ENCODE peak calls at places on chromosomes 5 and 9, in six cellular contexts. X, O, D, C, W and M are unnamed samples.

GRCh38 chr9:78962186-78962585 is 609.6 kb upstream of the TLE4 start:
- DNase-seq in X (no peak), O (no peak), D (no peak), C (no peak), W (no peak), M (no peak)

GRCh38 chr5:44048268-44048984 is 340.8 kb downstream of the FGF10 start:
- DNase-seq in X (no peak), O (no peak), D (no peak), C (no peak), W (no peak), M (no peak)

GRCh38 chr9:684950-685340 is 156.6 kb upstream of the DMRT1 start:
- DNase-seq in X (no peak), O (peak; percentile 85), D (peak; percentile 59), C (peak; percentile 59), W (no peak), M (no peak)

GRCh38 chr9:102841376-102841775 is 153.8 kb upstream of the CYLC2 start:
- DNase-seq in X (no peak), O (no peak), D (no peak), C (peak; percentile 2), W (no peak), M (no peak)

GRCh38 chr9:79571309-79572031 is at the start of gene TLE4:
- DNase-seq in X (peak; percentile 100), O (peak; percentile 100), D (peak; percentile 100), C (peak; percentile 96), W (peak; percentile 100), M (peak; percentile 100)

GRCh38 chr5:126285307-126285706 is 137.9 kb upstream of the GRAMD2B start:
- DNase-seq in X (no peak), O (no peak), D (no peak), C (no peak), W (no peak), M (no peak)

GRCh38 chr5:56900858-56901578 is 8.4 kb upstream of the SETD9 start:
- DNase-seq in X (no peak), O (peak; percentile 64), D (peak; percentile 62), C (peak; percentile 56), W (no peak), M (no peak)

GRCh38 chr5:175731756-175732465 is 74.0 kb downstream of the HRH2 start:
- DNase-seq in X (no peak), O (no peak), D (no peak), C (no peak), W (peak; percentile 11), M (no peak)

GRCh38 chr9:112041199-112041535 is 133.9 kb downstream of the SUSD1 start:
- DNase-seq in X (no peak), O (no peak), D (no peak), C (no peak), W (no peak), M (no peak)

GRCh38 chr9:18077941-18078678 is 395.8 kb upstream of the ADAMTSL1 start:
- DNase-seq in X (no peak), O (peak; percentile 2), D (no peak), C (no peak), W (no peak), M (no peak)

GRCh38 chr9:17611342-17611741 is 32.5 kb downstream of the SH3GL2 start:
- DNase-seq in X (no peak), O (no peak), D (no peak), C (no peak), W (no peak), M (no peak)

GRCh38 chr5:149799119-149799623 is 69.1 kb downstream of the PPARGC1B start:
- DNase-seq in X (peak; percentile 81), O (peak; percentile 92), D (peak; percentile 79), C (peak; percentile 21), W (no peak), M (no peak)

GRCh38 chr9:137432687-137433348 is 8.3 kb downstream of the ENTPD8 start:
- DNase-seq in X (peak; percentile 22), O (no peak), D (no peak), C (no peak), W (no peak), M (no peak)

GRCh38 chr5:125189451-125190051 is 443.1 kb upstream of the ZNF608 start:
- DNase-seq in X (no peak), O (peak; percentile 66), D (peak; percentile 37), C (no peak), W (no peak), M (no peak)

GRCh38 chr5:177440211-177440989 is 6.2 kb upstream of the PRR7 start:
- DNase-seq in X (no peak), O (no peak), D (no peak), C (no peak), W (no peak), M (no peak)

GRCh38 chr5:179191506-179192184 is 131.5 kb downstream of the ZNF354C start:
- DNase-seq in X (peak; percentile 18), O (no peak), D (no peak), C (no peak), W (no peak), M (no peak)

GRCh38 chr5:115184780-115185179 is 15.1 kb upstream of the TRIM36 start:
- DNase-seq in X (no peak), O (peak; percentile 46), D (no peak), C (no peak), W (no peak), M (no peak)

GRCh38 chr5:78243639-78244038 is 50.9 kb downstream of the AP3B1 start:
- DNase-seq in X (no peak), O (peak; percentile 54), D (peak; percentile 83), C (no peak), W (no peak), M (no peak)

GRCh38 chr5:135811007-135811406 is 23.5 kb upstream of the SLC25A48 start:
- DNase-seq in X (no peak), O (no peak), D (no peak), C (no peak), W (no peak), M (no peak)

GRCh38 chr5:84437673-84438315 is 53.1 kb upstream of the EDIL3 start:
- DNase-seq in X (no peak), O (peak; percentile 83), D (peak; percentile 73), C (no peak), W (no peak), M (no peak)

GRCh38 chr5:34539183-34539582 is 116.9 kb upstream of the RAI14 start:
- DNase-seq in X (no peak), O (no peak), D (no peak), C (no peak), W (no peak), M (no peak)

GRCh38 chr5:97534166-97534565 is 351.1 kb upstream of the RIOK2 start:
- DNase-seq in X (no peak), O (peak; percentile 97), D (peak; percentile 95), C (peak; percentile 42), W (no peak), M (peak; percentile 62)

GRCh38 chr9:137221477-137222111 is 446 bp downstream of the RNF208 start:
- DNase-seq in X (no peak), O (no peak), D (no peak), C (no peak), W (no peak), M (no peak)

GRCh38 chr5:141826674-141827073 is 51.5 kb downstream of the PCDH1 start:
- DNase-seq in X (peak; percentile 63), O (no peak), D (no peak), C (no peak), W (peak; percentile 61), M (no peak)

DNA sequence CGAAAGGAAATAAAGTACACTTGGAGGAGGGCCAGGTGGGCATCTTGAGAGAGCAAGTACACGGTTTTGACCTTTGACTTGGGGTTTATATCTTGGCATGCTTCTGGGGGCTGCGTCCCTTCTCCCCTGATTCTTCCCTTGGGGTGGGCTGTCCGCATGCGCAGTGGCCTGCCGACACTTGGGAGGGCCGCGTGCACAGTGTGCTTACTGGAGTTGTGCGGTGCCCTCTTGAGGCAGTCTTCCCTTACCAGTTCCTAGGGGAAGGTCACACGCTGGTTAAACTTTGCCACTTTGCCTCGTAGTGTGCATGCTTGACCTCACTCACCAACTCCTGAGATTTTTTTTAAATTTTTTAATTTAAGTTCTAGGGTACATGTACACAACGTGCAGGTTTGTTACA is 4.3 kb upstream of the CLPTM1L start:
- DNase-seq in X (no peak), O (no peak), D (no peak), C (no peak), W (no peak), M (no peak)
- TF ChIP-seq CTCF in X (no peak), O (no peak), D (no peak), C (peak; percentile 47), W (no peak), M (peak; percentile 52)

GRCh38 chr9:38334234-38334633 is 58.3 kb upstream of the ALDH1B1 start:
- DNase-seq in X (no peak), O (peak; percentile 11), D (no peak), C (peak; percentile 31), W (no peak), M (no peak)

GRCh38 chr9:38335686-38336085 is 56.8 kb upstream of the ALDH1B1 start:
- DNase-seq in X (no peak), O (no peak), D (no peak), C (no peak), W (no peak), M (no peak)

GRCh38 chr9:38337095-38337494 is 55.4 kb upstream of the ALDH1B1 start:
- DNase-seq in X (no peak), O (no peak), D (peak; percentile 12), C (no peak), W (no peak), M (no peak)

GRCh38 chr9:38337706-38338264 is 54.7 kb upstream of the ALDH1B1 start:
- DNase-seq in X (no peak), O (no peak), D (no peak), C (no peak), W (no peak), M (no peak)

GRCh38 chr9:38336341-38336740 is 56.2 kb upstream of the ALDH1B1 start:
- DNase-seq in X (no peak), O (no peak), D (no peak), C (no peak), W (no peak), M (no peak)
- TF ChIP-seq CTCF in X (no peak), O (no peak), D (no peak), C (no peak), W (no peak), M (no peak)

DNA sequence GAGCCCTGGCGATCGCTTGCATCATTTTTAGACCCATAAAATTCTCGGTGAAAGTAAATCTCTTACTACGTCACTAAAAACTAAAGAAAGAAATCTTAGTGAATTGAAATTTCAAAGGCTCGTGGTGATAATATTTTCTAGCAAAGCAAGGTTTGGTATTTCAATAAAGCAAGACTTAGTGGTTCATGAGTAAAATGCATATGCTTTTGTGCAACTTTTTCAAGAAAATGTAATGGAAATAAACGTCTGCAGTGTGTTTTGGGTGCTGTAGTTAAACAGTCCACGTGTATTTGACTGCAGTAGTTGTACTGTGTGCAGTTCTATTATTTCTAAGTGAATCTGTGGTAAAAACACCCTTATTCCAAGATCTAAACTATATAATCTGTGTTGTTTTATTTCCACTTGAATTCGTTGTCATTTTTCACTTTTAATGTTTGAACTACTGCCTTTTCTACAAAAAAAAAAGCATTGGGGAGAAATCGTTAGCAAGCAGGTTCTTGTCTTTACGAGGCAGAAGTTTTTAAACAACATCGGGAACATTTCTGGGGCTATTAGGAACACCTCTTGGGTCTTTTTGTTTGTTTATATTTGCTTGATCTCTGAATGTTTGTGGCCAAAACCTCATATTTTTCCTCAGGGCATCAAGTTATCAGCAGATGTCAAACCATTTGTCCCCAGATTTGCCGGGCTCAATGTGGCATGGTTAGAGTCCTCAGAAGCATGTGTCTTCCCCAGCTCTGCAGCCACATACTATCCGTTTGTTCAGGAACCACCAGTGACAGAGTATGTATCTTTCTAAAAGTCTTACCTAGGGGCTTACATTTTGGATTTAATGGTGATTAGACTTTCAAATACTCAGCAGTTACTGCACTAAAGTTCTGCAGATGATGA is 960 bp downstream of the SECISBP2 start:
- DNase-seq in X (no peak), O (no peak), D (no peak), C (no peak), W (no peak), M (no peak)
- TF ChIP-seq CTCF in X (no peak), O (no peak), D (no peak), C (no peak), W (no peak), M (no peak)

GRCh38 chr9:121704281-121704680 is 52.8 kb downstream of the DAB2IP start:
- DNase-seq in X (no peak), O (no peak), D (no peak), C (no peak), W (no peak), M (no peak)
- TF ChIP-seq CTCF in X (no peak), O (no peak), D (no peak), C (no peak), W (no peak), M (no peak)